ENCODE peak calls at places on chromosomes 3 and 15, in six cellular contexts. N, A, X, D, P and L are unnamed samples.

GRCh38 chr15:34905047-34905446 is 64.5 kb downstream of the AQR start:
- DNase-seq in N (no peak), A (no peak), X (no peak), D (no peak), P (no peak), L (no peak)

GRCh38 chr15:71654714-71655174 is 155.6 kb upstream of the NR2E3 start:
- DNase-seq in N (no peak), A (no peak), X (no peak), D (no peak), P (no peak), L (no peak)

GRCh38 chr15:60871152-60871551 is 357.9 kb downstream of the RORA start:
- DNase-seq in N (no peak), A (no peak), X (no peak), D (no peak), P (no peak), L (no peak)

GRCh38 chr15:31328999-31329639 is 2.5 kb downstream of the KLF13 start:
- DNase-seq in N (no peak), A (no peak), X (no peak), D (no peak), P (no peak), L (no peak)

GRCh38 chr3:12117473-12117872 is 41.2 kb downstream of the TIMP4 start:
- DNase-seq in N (no peak), A (no peak), X (no peak), D (no peak), P (no peak), L (no peak)

GRCh38 chr15:65730560-65731172 is 61.4 kb downstream of the DENND4A start:
- DNase-seq in N (no peak), A (no peak), X (no peak), D (no peak), P (no peak), L (no peak)

GRCh38 chr3:47877288-47877687 is 74.3 kb downstream of the DHX30 start:
- DNase-seq in N (no peak), A (no peak), X (no peak), D (no peak), P (no peak), L (no peak)

GRCh38 chr3:53161345-53161819 is 373 bp downstream of the PRKCD start:
- DNase-seq in N (no peak), A (no peak), X (no peak), D (no peak), P (no peak), L (peak; percentile 52)

GRCh38 chr3:139457066-139457465 is 19.2 kb downstream of the RBP2 start:
- DNase-seq in N (no peak), A (no peak), X (no peak), D (no peak), P (no peak), L (no peak)

GRCh38 chr3:59245879-59246501 is 196.2 kb upstream of the CFAP20DC start:
- DNase-seq in N (no peak), A (no peak), X (no peak), D (no peak), P (no peak), L (no peak)

GRCh38 chr3:65030847-65031463 is 343.2 kb upstream of the ADAMTS9 start:
- DNase-seq in N (no peak), A (no peak), X (no peak), D (no peak), P (no peak), L (no peak)

GRCh38 chr3:94071713-94072284 is 8.9 kb downstream of the NSUN3 start:
- DNase-seq in N (no peak), A (no peak), X (no peak), D (no peak), P (no peak), L (no peak)

GRCh38 chr3:120137548-120137947 is 43.3 kb upstream of the GSK3B start:
- DNase-seq in N (no peak), A (no peak), X (no peak), D (no peak), P (no peak), L (no peak)

GRCh38 chr15:58038426-58039106 is 26.9 kb downstream of the ALDH1A2 start:
- DNase-seq in N (no peak), A (no peak), X (no peak), D (no peak), P (no peak), L (no peak)

GRCh38 chr3:18018491-18019177 is 276.2 kb upstream of the TBC1D5 start:
- DNase-seq in N (no peak), A (no peak), X (no peak), D (no peak), P (no peak), L (no peak)

GRCh38 chr3:10395671-10396070 is 74.8 kb upstream of the SEC13 start:
- DNase-seq in N (peak; percentile 11), A (peak; percentile 27), X (no peak), D (no peak), P (no peak), L (no peak)

GRCh38 chr3:108489776-108490175 is 20.6 kb downstream of the MYH15 start:
- DNase-seq in N (no peak), A (no peak), X (no peak), D (no peak), P (peak; percentile 10), L (peak; percentile 10)

GRCh38 chr3:177589041-177589650 is 391.9 kb upstream of the TBL1XR1 start:
- DNase-seq in N (no peak), A (no peak), X (no peak), D (no peak), P (no peak), L (no peak)

GRCh38 chr3:75144396-75144795 is 519.7 kb upstream of the FRG2C start:
- DNase-seq in N (no peak), A (no peak), X (no peak), D (no peak), P (no peak), L (no peak)

GRCh38 chr15:52193321-52193720 is 2.1 kb upstream of the GNB5 start:
- DNase-seq in N (no peak), A (no peak), X (no peak), D (no peak), P (no peak), L (no peak)

GRCh38 chr3:61008168-61008737 is 243.0 kb downstream of the FHIT start:
- DNase-seq in N (no peak), A (no peak), X (no peak), D (no peak), P (no peak), L (no peak)

GRCh38 chr3:119808244-119808643 is 26.3 kb downstream of the NR1I2 start:
- DNase-seq in N (no peak), A (no peak), X (no peak), D (no peak), P (no peak), L (no peak)

GRCh38 chr15:41584636-41585139 is 25.7 kb downstream of the TYRO3 start:
- DNase-seq in N (no peak), A (no peak), X (no peak), D (no peak), P (no peak), L (no peak)